ENCODE peak calls at places on chromosomes 6 and 20, in six cellular contexts. T is H9, A is neuronal stem cell, N is IMR-90, X is mesenchymal stem cell, L is H1. W is an unnamed sample.

GRCh38 chr20:50308166-50308512 is 117.5 kb downstream of the CEBPB start:
- DNase-seq in N (no peak), T (no peak), A (no peak), L (no peak), X (no peak), W (no peak)

GRCh38 chr6:106199998-106200397 is 113.9 kb downstream of the PRDM1 start:
- DNase-seq in T (no peak), N (peak; percentile 93), L (no peak), A (no peak), X (peak; percentile 62), W (peak; percentile 3)

GRCh38 chr6:135999393-135999792 is 147.9 kb downstream of the PDE7B start:
- DNase-seq in N (no peak), L (no peak), X (no peak), T (no peak), A (no peak), W (no peak)

GRCh38 chr6:50826037-50826761 is 7.5 kb downstream of the TFAP2B start:
- DNase-seq in N (no peak), T (no peak), A (no peak), L (no peak), X (no peak), W (no peak)

GRCh38 chr6:113277111-113277510 is 580.0 kb upstream of the MARCKS start:
- DNase-seq in T (no peak), N (no peak), X (no peak), A (no peak), L (no peak), W (no peak)

GRCh38 chr6:155248021-155249001 is 15.5 kb upstream of the CLDN20 start:
- DNase-seq in N (peak; percentile 77), A (peak; percentile 23), T (peak; percentile 66), L (no peak), X (peak; percentile 62), W (peak; percentile 63)

GRCh38 chr20:44637490-44638372 is 13.8 kb downstream of the ADA start:
- DNase-seq in T (no peak), A (no peak), N (no peak), L (no peak), X (no peak), W (no peak)

GRCh38 chr20:51036827-51037229 is 13.9 kb upstream of the KCNG1 start:
- DNase-seq in A (no peak), X (no peak), L (no peak), T (no peak), N (no peak), W (no peak)

GRCh38 chr6:23218751-23219150 is 649.4 kb downstream of the HDGFL1 start:
- DNase-seq in T (peak; percentile 39), L (no peak), A (peak; percentile 59), X (no peak), N (no peak), W (no peak)

GRCh38 chr20:18587665-18588553 is at the start of gene DTD1:
- DNase-seq in L (peak; percentile 81), A (peak; percentile 79), X (peak; percentile 83), N (peak; percentile 81), T (peak; percentile 92), W (peak; percentile 83)

GRCh38 chr6:11779308-11780096 is 899 bp upstream of the ADTRP start:
- DNase-seq in T (no peak), X (no peak), A (no peak), L (no peak), N (no peak), W (peak; percentile 29)

GRCh38 chr6:17207281-17207680 is 73.9 kb upstream of the RBM24 start:
- DNase-seq in N (peak; percentile 9), L (no peak), X (no peak), A (no peak), T (no peak), W (no peak)

GRCh38 chr20:2751868-2752630 is 48.4 kb downstream of the CPXM1 start:
- DNase-seq in L (no peak), X (no peak), T (no peak), N (no peak), A (no peak), W (no peak)

GRCh38 chr20:61742097-61742805 is 323.4 kb downstream of the TAF4 start:
- DNase-seq in A (no peak), T (no peak), X (no peak), L (no peak), N (no peak), W (no peak)

GRCh38 chr6:13709698-13710551 is 1.7 kb downstream of the RANBP9 start:
- DNase-seq in X (peak; percentile 64), A (no peak), T (no peak), N (peak; percentile 79), L (no peak), W (no peak)

GRCh38 chr6:132261354-132261753 is 139.9 kb downstream of the MOXD1 start:
- DNase-seq in N (peak; percentile 12), X (no peak), L (no peak), A (no peak), T (no peak), W (no peak)

GRCh38 chr6:10425973-10426780 is 11.3 kb upstream of the TFAP2A start:
- DNase-seq in T (peak; percentile 55), A (no peak), N (no peak), X (peak; percentile 52), L (no peak), W (peak; percentile 79)

GRCh38 chr20:59435496-59435895 is 135.1 kb downstream of the EDN3 start:
- DNase-seq in L (no peak), N (no peak), T (no peak), X (no peak), A (no peak), W (no peak)

GRCh38 chr6:36039113-36039512 is 11.5 kb downstream of the MAPK14 start:
- DNase-seq in X (peak; percentile 37), A (no peak), L (no peak), N (no peak), T (no peak), W (no peak)

GRCh38 chr6:170473226-170473789 is 79.8 kb downstream of the PSMB1 start:
- DNase-seq in X (no peak), T (no peak), N (no peak), A (no peak), L (no peak), W (no peak)

GRCh38 chr6:110949679-110950285 is 8.7 kb upstream of the GTF3C6 start:
- DNase-seq in L (no peak), A (no peak), N (peak; percentile 54), X (peak; percentile 33), T (no peak), W (no peak)

GRCh38 chr6:39224058-39224457 is 5.2 kb downstream of the KCNK5 start:
- DNase-seq in N (no peak), A (no peak), X (no peak), L (no peak), T (no peak), W (no peak)

GRCh38 chr6:39224523-39225182 is 4.6 kb downstream of the KCNK5 start:
- DNase-seq in N (no peak), X (no peak), A (no peak), T (no peak), L (no peak), W (no peak)

GRCh38 chr6:39223535-39223934 is 5.7 kb downstream of the KCNK5 start:
- DNase-seq in N (no peak), A (no peak), L (no peak), X (no peak), T (peak; percentile 12), W (no peak)

GRCh38 chr6:39221115-39221514 is 8.2 kb downstream of the KCNK5 start:
- DNase-seq in X (no peak), L (no peak), T (no peak), N (no peak), A (no peak), W (no peak)

GRCh38 chr6:39221746-39222641 is 7.3 kb downstream of the KCNK5 start:
- DNase-seq in T (peak; percentile 9), L (no peak), N (no peak), X (no peak), A (no peak), W (no peak)
- H3K79me1 ChIP-seq in T (peaks cover 35% of the 10 kb centered on the region), L (peaks cover 32% of the 10 kb centered on the region), N (no peaks in the 10 kb centered on the region), X (no peaks in the 10 kb centered on the region), A (no peaks in the 10 kb centered on the region), W (no peaks in the 10 kb centered on the region)

DNA sequence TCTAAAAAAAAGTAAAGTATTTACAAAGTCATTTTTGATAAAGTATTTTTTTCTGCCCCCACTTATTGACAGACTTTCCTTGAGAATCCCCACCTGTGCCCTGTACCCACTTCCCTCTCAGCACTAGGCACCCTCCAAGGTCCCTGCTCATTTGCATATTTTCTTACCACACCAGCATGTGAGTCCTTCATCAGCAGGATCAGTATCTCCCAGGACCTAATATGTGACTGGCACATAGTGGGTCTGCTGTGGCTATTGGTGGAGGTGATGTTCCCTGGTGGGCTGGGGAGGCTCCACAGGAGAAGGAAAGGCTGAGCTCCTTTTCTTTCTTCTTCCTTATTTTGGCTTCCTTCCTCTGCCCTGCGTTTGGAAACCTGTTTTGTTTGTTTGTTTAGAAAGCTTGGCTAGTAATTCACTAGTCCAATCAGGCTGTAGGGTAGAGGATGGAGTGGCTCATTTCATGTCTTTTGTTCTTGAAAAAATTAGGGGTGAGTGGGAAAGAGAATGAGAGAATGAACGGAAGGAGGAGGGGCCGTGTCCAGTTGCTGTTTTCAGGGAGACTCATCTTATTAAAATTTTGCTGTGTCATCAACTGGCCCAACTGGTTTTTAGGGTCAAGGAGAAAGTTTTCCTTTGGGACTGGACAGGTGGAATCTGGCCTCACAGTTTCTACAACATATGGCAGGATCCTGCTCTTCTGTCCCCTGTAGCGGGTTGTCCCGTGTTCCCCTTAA is 2.8 kb upstream of the RNF24 start:
- DNase-seq in L (no peak), A (no peak), N (no peak), X (no peak), T (no peak), W (peak; percentile 84)
- H4K91ac ChIP-seq in L (no peak overlapping the region), A (no peak overlapping the region), N (no peak overlapping the region), X (no peak overlapping the region), T (no peak overlapping the region), W (peak overlapping the region; percentile 71)

DNA sequence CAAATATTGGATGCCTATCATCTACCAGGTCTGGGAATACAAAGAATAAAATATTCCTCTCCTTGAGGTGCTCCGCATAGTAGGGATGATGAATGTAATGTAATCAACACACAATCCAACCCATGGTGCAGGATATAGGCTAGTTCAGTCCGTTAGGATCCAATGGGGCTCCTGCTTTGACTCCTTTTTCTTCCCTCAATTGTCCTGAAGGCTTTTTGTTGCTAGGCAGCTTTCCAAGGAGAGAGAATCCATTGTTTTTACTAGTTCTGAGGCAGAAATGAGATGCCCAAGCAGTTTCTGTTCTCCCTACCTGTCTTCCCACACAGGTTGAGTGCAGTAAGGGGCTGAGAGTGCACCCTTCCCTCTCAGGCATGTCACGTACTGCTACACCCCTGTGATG is 12.1 kb downstream of the WRNIP1 start:
- DNase-seq in X (no peak), A (no peak), L (no peak), T (no peak), N (no peak), W (no peak)
- H2BK5ac ChIP-seq in X (no peak overlapping the region), A (no peak overlapping the region), L (no peak overlapping the region), T (no peak overlapping the region), N (no peak overlapping the region), W (no peak overlapping the region)

GRCh38 chr6:39217177-39217864 is 12.0 kb downstream of the KCNK5 start:
- DNase-seq in X (no peak), N (no peak), T (no peak), L (no peak), A (no peak), W (no peak)
- H3K79me1 ChIP-seq in X (no peaks in the 10 kb centered on the region), N (no peaks in the 10 kb centered on the region), T (peaks cover 22% of the 10 kb centered on the region), L (peaks cover 36% of the 10 kb centered on the region), A (peaks cover 7% of the 10 kb centered on the region), W (no peaks in the 10 kb centered on the region)

GRCh38 chr20:15482525-15482924 is 1090.7 kb downstream of the KIF16B start:
- DNase-seq in L (no peak), T (no peak), A (no peak), N (no peak), X (no peak), W (peak; percentile 47)
- H4K91ac ChIP-seq in L (no peak overlapping the region), T (no peak overlapping the region), A (no peak overlapping the region), N (no peak overlapping the region), X (no peak overlapping the region), W (no peak overlapping the region)

GRCh38 chr6:160238786-160239751 is 19.6 kb downstream of the SLC22A2 start:
- DNase-seq in L (no peak), A (no peak), X (no peak), T (no peak), N (no peak), W (peak; percentile 29)
- H2BK5ac ChIP-seq in L (peak overlapping the region; percentile 46), A (no peak overlapping the region), X (no peak overlapping the region), T (no peak overlapping the region), N (no peak overlapping the region), W (no peak overlapping the region)

W was measured in trophoblast cell.